ENCODE peak calls at places on chromosomes 13 and 19, in five cellular contexts. U is cardiac muscle cell; J is Peyer's patch; T is CD8-positive, alpha-beta memory T cell; A is uterus. R is an unnamed sample. For H3K4me1 and H3K27me3, the result is how much of the 10 kb centered on the place peaks cover.

GRCh38 chr19:3866798-3867638 is 1.8 kb downstream of the ZFR2 start:
- DNase-seq in U (no peak), J (no peak), T (no peak), A (no peak), R (no peak)

GRCh38 chr13:47087841-47088240 is 191.0 kb upstream of the HTR2A start:
- DNase-seq in U (no peak), J (no peak), T (no peak), A (no peak), R (no peak)

GRCh38 chr13:101554420-101555125 is 102.1 kb downstream of the ITGBL1 start:
- DNase-seq in U (no peak), J (no peak), T (no peak), A (no peak), R (no peak)

GRCh38 chr19:49911381-49912145 is 14.9 kb upstream of the IL4I1 start:
- DNase-seq in U (no peak), J (no peak), T (no peak), A (no peak), R (no peak)

GRCh38 chr13:34765446-34766180 is 176.5 kb upstream of the NBEA start:
- DNase-seq in U (no peak), J (no peak), T (no peak), A (no peak), R (no peak)

GRCh38 chr13:110307697-110308376 is 753 bp downstream of the COL4A2 start:
- DNase-seq in U (peak), J (no peak), T (no peak), A (no peak), R (no peak)

GRCh38 chr13:94345374-94346195 is 133.9 kb downstream of the DCT start:
- DNase-seq in U (peak), J (no peak), T (peak), A (no peak), R (no peak)

GRCh38 chr19:16001481-16002312 is 52.9 kb downstream of the OR10H4 start:
- DNase-seq in U (no peak), J (peak), T (no peak), A (peak), R (no peak)

GRCh38 chr13:113946409-113947181 is 27.3 kb downstream of the C13orf46 start:
- DNase-seq in U (no peak), J (peak), T (no peak), A (no peak), R (no peak)

GRCh38 chr13:99275093-99275469 is 16.9 kb upstream of the GPR18 start:
- DNase-seq in U (no peak), J (no peak), T (no peak), A (no peak), R (no peak)

GRCh38 chr13:40477623-40478608 is 188.5 kb downstream of the FOXO1 start:
- DNase-seq in U (peak), J (no peak), T (no peak), A (no peak), R (no peak)

GRCh38 chr19:30449191-30449590 is 77.0 kb downstream of the ZNF536 start:
- DNase-seq in U (no peak), J (no peak), T (no peak), A (no peak), R (no peak)

GRCh38 chr19:3224346-3225325 is at the start of gene CELF5:
- DNase-seq in U (peak), J (no peak), T (peak), A (peak), R (peak)

GRCh38 chr13:105670179-105671015 is 865.1 kb downstream of the EFNB2 start:
- DNase-seq in U (no peak), J (no peak), T (no peak), A (no peak), R (no peak)

GRCh38 chr13:43285891-43286602 is 262.7 kb downstream of the DNAJC15 start:
- DNase-seq in U (no peak), J (no peak), T (no peak), A (no peak), R (no peak)

GRCh38 chr13:109904218-109904617 is 117.8 kb upstream of the IRS2 start:
- DNase-seq in U (no peak), J (no peak), T (no peak), A (no peak), R (peak)

GRCh38 chr19:11540642-11541041 is 2.0 kb downstream of the CNN1 start:
- DNase-seq in U (no peak), J (no peak), T (no peak), A (peak), R (no peak)

GRCh38 chr13:113855012-113855921 is 8.6 kb downstream of the GAS6 start:
- DNase-seq in U (no peak), J (peak), T (no peak), A (peak), R (no peak)

GRCh38 chr19:16462757-16463250 is 9.0 kb downstream of the EPS15L1 start:
- DNase-seq in U (no peak), J (no peak), T (no peak), A (no peak), R (no peak)

GRCh38 chr19:2027361-2027760 is 11.8 kb upstream of the BTBD2 start:
- DNase-seq in U (no peak), J (no peak), T (no peak), A (no peak), R (no peak)

GRCh38 chr19:47096721-47097120 is 16.9 kb downstream of the ZC3H4 start:
- DNase-seq in U (no peak), J (peak), T (no peak), A (no peak), R (no peak)

GRCh38 chr13:112844879-112845278 is 124.1 kb upstream of the MCF2L start:
- DNase-seq in U (no peak), J (peak), T (no peak), A (no peak), R (no peak)

GRCh38 chr19:4059931-4060620 is 6.6 kb downstream of the ZBTB7A start:
- DNase-seq in U (no peak), J (peak), T (peak), A (peak), R (no peak)

GRCh38 chr13:42981317-42981716 is 10.7 kb downstream of the EPSTI1 start:
- DNase-seq in U (no peak), J (no peak), T (no peak), A (no peak), R (no peak)

GRCh38 chr19:47447470-47448359 is 24.0 kb downstream of the SLC8A2 start:
- DNase-seq in U (peak), J (peak), T (peak), A (no peak), R (peak)

GRCh38 chr13:107202371-107203023 is 634.6 kb upstream of the ARGLU1 start:
- DNase-seq in U (no peak), J (no peak), T (no peak), A (no peak), R (no peak)

GRCh38 chr19:19372656-19373416 is 32.6 kb upstream of the GATAD2A start:
- DNase-seq in U (no peak), J (peak), T (no peak), A (no peak), R (peak)

GRCh38 chr19:11196406-11197287 is 698 bp downstream of the KANK2 start:
- DNase-seq in U (peak), J (peak), T (no peak), A (peak), R (no peak)

GRCh38 chr19:41746593-41747227 is 8.6 kb upstream of the CEACAM6 start:
- DNase-seq in U (no peak), J (peak), T (peak), A (no peak), R (peak)

GRCh38 chr13:30763786-30764440 is 28.6 kb downstream of the ALOX5AP start:
- DNase-seq in U (no peak), J (no peak), T (no peak), A (no peak), R (no peak)

GRCh38 chr13:48210178-48210577 is 22.8 kb upstream of the ITM2B start:
- DNase-seq in U (no peak), J (no peak), T (no peak), A (no peak), R (no peak)

GRCh38 chr19:42249149-42249750 is 5.7 kb downstream of the ERF start:
- DNase-seq in U (no peak), J (no peak), T (no peak), A (no peak), R (no peak)

DNA sequence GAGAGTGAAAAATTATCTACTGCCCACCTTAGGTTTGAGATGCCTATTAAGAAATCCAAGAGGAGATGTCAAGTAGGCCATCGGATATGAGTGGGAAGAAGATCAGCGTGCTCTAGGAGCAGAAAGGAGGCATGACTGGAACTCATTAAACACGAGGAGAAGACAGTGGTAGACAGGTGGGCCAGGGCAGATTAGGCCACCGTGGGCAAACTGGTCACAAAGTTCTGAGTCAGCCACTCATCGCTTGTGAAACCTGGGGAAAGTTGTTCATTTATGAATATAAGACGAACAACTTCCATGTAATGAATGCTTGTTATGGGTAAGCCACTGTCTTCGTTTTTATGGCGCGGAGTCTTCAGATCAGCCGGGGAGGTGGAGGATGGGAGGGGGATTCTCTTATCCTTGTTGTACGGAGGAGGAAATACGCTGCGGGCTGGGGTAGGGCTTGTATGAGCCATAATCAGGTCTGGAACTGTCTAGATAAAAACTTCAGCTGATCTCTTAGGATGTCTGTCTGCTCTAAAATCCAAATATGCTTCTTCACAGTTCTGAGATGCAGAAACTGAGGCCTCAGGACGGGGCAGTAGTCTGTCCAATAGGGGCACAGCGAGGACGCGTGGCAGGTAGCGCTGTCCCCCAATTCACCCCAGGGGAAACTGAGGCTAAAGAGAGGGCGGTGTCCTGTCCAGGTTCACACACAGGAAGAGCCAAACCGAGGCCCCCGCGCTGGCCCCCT is 1.1 kb upstream of the ZNF444 start:
- DNase-seq in U (no peak), J (no peak), T (no peak), A (no peak), R (no peak)
- H3K4me3 ChIP-seq in U (peak), J (peak), T (peak), A (peak), R (peak)

DNA sequence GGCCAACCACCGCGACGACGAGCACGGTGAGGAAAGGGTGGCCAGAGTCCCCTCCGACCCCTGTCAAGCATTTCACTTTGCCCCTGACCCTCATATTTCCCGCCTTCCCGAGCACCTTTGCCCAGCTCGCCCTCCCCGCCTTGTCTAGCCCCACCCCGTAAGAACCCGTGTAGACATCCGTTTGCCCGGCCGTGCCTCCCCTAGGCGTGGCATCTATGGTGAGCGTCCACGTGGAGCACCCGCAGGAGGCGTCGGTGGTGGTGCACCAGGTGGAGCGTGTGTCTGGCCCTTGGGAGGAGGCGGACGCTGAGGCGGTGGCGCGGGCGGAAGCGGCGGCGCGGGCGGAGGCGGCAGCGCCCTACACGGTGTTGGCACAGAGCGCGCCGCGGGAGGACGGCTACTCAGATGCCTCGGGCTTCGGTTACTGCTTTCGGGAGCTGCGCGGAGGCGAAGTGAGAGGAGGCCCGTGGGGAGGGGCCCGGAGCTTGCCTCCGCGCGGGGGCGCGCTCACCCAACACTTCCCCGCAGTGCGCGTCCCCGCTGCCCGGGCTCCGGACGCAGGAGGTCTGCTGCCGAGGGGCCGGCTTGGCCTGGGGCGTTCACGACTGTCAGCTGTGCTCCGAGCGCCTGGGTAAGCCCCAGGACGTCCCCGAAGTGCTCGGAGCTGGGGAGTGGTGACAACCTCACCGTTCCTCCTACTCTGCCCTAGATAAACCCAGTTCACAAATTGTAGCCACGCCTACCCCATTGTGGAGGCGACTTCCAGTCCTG is 4.2 kb downstream of the LTBP4 start:
- DNase-seq in U (peak), J (peak), T (peak), A (peak), R (no peak)
- H3K4me1 ChIP-seq in U (under half), J (half or more), T (half or more), A (under half), R (under half)

GRCh38 chr19:7731615-7732014 is 295 bp downstream of the CLEC4G start:
- DNase-seq in U (no peak), J (no peak), T (no peak), A (no peak), R (no peak)
- H3K27me3 ChIP-seq in U (half or more), J (under half), T (under half), A (under half), R (under half)

GRCh38 chr13:25143693-25144092 is 28.4 kb downstream of the AMER2 start:
- DNase-seq in U (no peak), J (no peak), T (no peak), A (no peak), R (no peak)
- H3K4me3 ChIP-seq in U (no peak), J (no peak), T (no peak), A (no peak), R (no peak)

GRCh38 chr13:52686381-52686780 is 33.7 kb downstream of the SUGT1 start:
- DNase-seq in U (no peak), J (no peak), T (no peak), A (no peak), R (no peak)
- H3K4me1 ChIP-seq in U (under half), J (under half), T (under half), A (under half), R (under half)

GRCh38 chr19:13047374-13047773 is 52.1 kb downstream of the NFIX start:
- DNase-seq in U (no peak), J (no peak), T (no peak), A (no peak), R (no peak)
- H3K27me3 ChIP-seq in U (half or more), J (under half), T (under half), A (under half), R (under half)

DNA sequence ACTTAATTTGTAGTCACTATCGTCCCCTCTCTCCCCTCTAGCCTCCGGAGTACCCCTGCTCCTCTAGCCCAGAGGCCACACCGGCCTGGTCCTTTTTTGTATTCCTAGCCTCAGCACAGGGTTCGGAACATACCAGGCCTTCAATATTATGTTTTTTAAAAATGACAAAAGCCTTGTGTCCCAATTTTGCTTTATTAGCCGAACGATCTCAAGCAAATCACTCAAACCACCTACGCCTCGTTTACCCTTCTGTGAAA is 463 bp upstream of the POMP start:
- DNase-seq in U (no peak), J (no peak), T (no peak), A (no peak), R (no peak)
- H3K4me3 ChIP-seq in U (peak), J (peak), T (peak), A (peak), R (peak)